ENCODE peak calls at places on chromosomes 2 and 18, in eight cellular contexts. O, E, H, B, W, L, N and R are unnamed samples.
A peak's percentile ranks its signal among the peaks of the same experiment; 100 is the strongest.

GRCh38 chr2:196155597-196155996 is 15.8 kb downstream of the STK17B start:
- DNase-seq in O (no peak), E (no peak), H (no peak), B (no peak), W (no peak), L (no peak), N (no peak), R (no peak)

GRCh38 chr2:26465266-26465925 is 12.5 kb downstream of the OTOF start:
- DNase-seq in O (peak; percentile 29), E (no peak), H (no peak), B (no peak), W (no peak), L (no peak), N (no peak), R (no peak)

GRCh38 chr18:51399491-51400122 is 202.1 kb upstream of the MEX3C start:
- DNase-seq in O (no peak), E (no peak), H (no peak), B (no peak), W (no peak), L (no peak), N (no peak), R (no peak)

GRCh38 chr2:202278944-202279343 is 13.4 kb downstream of the NOP58 start:
- DNase-seq in O (no peak), E (peak; percentile 59), H (peak; percentile 50), B (no peak), W (no peak), L (peak; percentile 72), N (no peak), R (peak; percentile 68)

GRCh38 chr2:43429366-43429765 is 166.5 kb downstream of the THADA start:
- DNase-seq in O (no peak), E (peak; percentile 83), H (peak; percentile 81), B (no peak), W (no peak), L (no peak), N (no peak), R (no peak)

GRCh38 chr2:230713331-230714121 is 884 bp downstream of the CAB39 start:
- DNase-seq in O (peak; percentile 82), E (no peak), H (peak; percentile 57), B (peak; percentile 71), W (peak; percentile 73), L (no peak), N (no peak), R (no peak)

GRCh38 chr2:2222931-2223330 is 108.1 kb downstream of the MYT1L start:
- DNase-seq in O (no peak), E (peak; percentile 44), H (peak; percentile 24), B (no peak), W (no peak), L (peak; percentile 56), N (no peak), R (no peak)

GRCh38 chr2:158741631-158742030 is 53.5 kb upstream of the DAPL1 start:
- DNase-seq in O (no peak), E (no peak), H (no peak), B (no peak), W (no peak), L (no peak), N (no peak), R (no peak)

GRCh38 chr2:152655880-152656279 is 61.4 kb downstream of the PRPF40A start:
- DNase-seq in O (no peak), E (no peak), H (no peak), B (no peak), W (no peak), L (no peak), N (no peak), R (no peak)

GRCh38 chr2:81658227-81658626 is 1353.7 kb upstream of the LRRTM1 start:
- DNase-seq in O (no peak), E (peak; percentile 78), H (peak; percentile 98), B (no peak), W (no peak), L (no peak), N (no peak), R (no peak)

GRCh38 chr2:203758841-203759691 is 52.6 kb downstream of the CD28 start:
- DNase-seq in O (no peak), E (peak; percentile 92), H (peak; percentile 88), B (no peak), W (no peak), L (peak; percentile 67), N (peak; percentile 24), R (no peak)

GRCh38 chr2:64692401-64692800 is 38.7 kb upstream of the SERTAD2 start:
- DNase-seq in O (no peak), E (no peak), H (peak; percentile 4), B (no peak), W (no peak), L (peak; percentile 60), N (no peak), R (no peak)

GRCh38 chr2:138677179-138677578 is 103.0 kb downstream of the NXPH2 start:
- DNase-seq in O (no peak), E (no peak), H (no peak), B (no peak), W (no peak), L (no peak), N (no peak), R (no peak)

GRCh38 chr2:240229603-240230423 is 89.4 kb upstream of the OTOS start:
- DNase-seq in O (peak; percentile 44), E (peak; percentile 47), H (peak; percentile 50), B (no peak), W (peak; percentile 13), L (no peak), N (no peak), R (no peak)

GRCh38 chr2:237235383-237236095 is 149.8 kb downstream of the COPS8 start:
- DNase-seq in O (no peak), E (no peak), H (peak; percentile 75), B (peak; percentile 37), W (no peak), L (peak; percentile 97), N (no peak), R (peak; percentile 97)

GRCh38 chr2:24652265-24653232 is 140.6 kb downstream of the PTRHD1 start:
- DNase-seq in O (no peak), E (no peak), H (no peak), B (no peak), W (no peak), L (no peak), N (no peak), R (no peak)

GRCh38 chr2:31113765-31114164 is 24.5 kb downstream of the GALNT14 start:
- DNase-seq in O (no peak), E (no peak), H (no peak), B (no peak), W (no peak), L (no peak), N (no peak), R (no peak)

GRCh38 chr2:12071343-12071742 is 324.9 kb downstream of the LPIN1 start:
- DNase-seq in O (no peak), E (no peak), H (no peak), B (no peak), W (no peak), L (no peak), N (no peak), R (no peak)

GRCh38 chr2:122980672-122981071 is 1044.4 kb upstream of the CNTNAP5 start:
- DNase-seq in O (no peak), E (peak; percentile 27), H (peak; percentile 57), B (no peak), W (no peak), L (no peak), N (no peak), R (no peak)

GRCh38 chr2:120735750-120736170 is at the start of gene GLI2:
- DNase-seq in O (peak; percentile 92), E (peak; percentile 61), H (peak; percentile 82), B (peak; percentile 68), W (peak; percentile 82), L (peak; percentile 90), N (peak; percentile 55), R (peak; percentile 64)

GRCh38 chr2:124316133-124316532 is 291.0 kb downstream of the CNTNAP5 start:
- DNase-seq in O (no peak), E (no peak), H (no peak), B (no peak), W (no peak), L (no peak), N (no peak), R (no peak)

GRCh38 chr2:70369082-70369481 is 67.2 kb upstream of the FAM136A start:
- DNase-seq in O (no peak), E (no peak), H (no peak), B (no peak), W (no peak), L (no peak), N (no peak), R (no peak)

GRCh38 chr2:20593072-20594034 is 57.5 kb downstream of the HS1BP3 start:
- DNase-seq in O (peak; percentile 95), E (peak; percentile 95), H (peak; percentile 93), B (no peak), W (peak; percentile 84), L (peak; percentile 91), N (peak; percentile 59), R (peak; percentile 75)

GRCh38 chr2:135590594-135591290 is 59.5 kb downstream of the R3HDM1 start:
- DNase-seq in O (no peak), E (no peak), H (no peak), B (no peak), W (no peak), L (no peak), N (no peak), R (no peak)
- H3K4me3 ChIP-seq in O (no peak overlapping the region), E (no peak overlapping the region), H (no peak overlapping the region), B (no peak overlapping the region), W (no peak overlapping the region), L (no peak overlapping the region), N (no peak overlapping the region), R (no peak overlapping the region)

DNA sequence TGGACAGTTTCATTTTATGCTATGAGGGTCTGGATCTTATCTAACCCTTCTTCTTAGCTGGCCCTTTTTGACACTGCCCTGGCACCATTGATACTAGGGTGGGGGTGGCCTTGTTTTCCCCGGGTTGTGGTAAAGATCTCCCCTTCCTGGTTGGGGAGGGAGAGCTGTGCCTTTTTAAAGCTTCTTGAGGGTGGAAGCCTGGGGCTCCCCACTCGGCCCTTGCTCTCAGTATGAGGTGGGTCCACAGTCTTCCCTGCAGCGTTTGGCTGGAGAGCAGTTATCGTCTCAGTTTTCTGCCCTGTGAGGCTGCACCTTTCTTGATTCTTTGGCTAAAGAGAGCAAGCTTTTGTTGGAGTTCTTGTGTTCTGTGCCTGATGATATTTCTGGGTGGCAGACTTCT is 66.2 kb downstream of the ASB1 start:
- DNase-seq in O (no peak), E (no peak), H (no peak), B (no peak), W (no peak), L (no peak), N (no peak), R (no peak)
- TF ChIP-seq CTCF in O (no peak), E (no peak), H (no peak), B (no peak), W (no peak), L (no peak), N (no peak), R (no peak)

GRCh38 chr2:206173147-206173546 is 13.5 kb downstream of the EEF1B2 start:
- DNase-seq in O (no peak), E (no peak), H (no peak), B (no peak), W (no peak), L (no peak), N (no peak), R (no peak)
- H3K4me3 ChIP-seq in O (no peak overlapping the region), E (no peak overlapping the region), H (no peak overlapping the region), B (no peak overlapping the region), W (no peak overlapping the region), L (no peak overlapping the region), N (no peak overlapping the region), R (no peak overlapping the region)

GRCh38 chr18:22523481-22523880 is 105.8 kb upstream of the CTAGE1 start:
- DNase-seq in O (no peak), E (no peak), H (no peak), B (no peak), W (no peak), L (no peak), N (no peak), R (no peak)
- TF ChIP-seq CTCF in O (no peak), E (no peak), H (no peak), B (no peak), W (no peak), L (no peak), N (no peak), R (no peak)